ENCODE peak calls at places on chromosomes 1 and 21, in ten cellular contexts. One of them, this sample, is unnamed.

GRCh38 chr1:169918927-169919326 is 25.2 kb upstream of the SCYL3 start:
- DNase-seq in kidney glomerular epithelial cell: no peak
- DNase-seq in ecto neural progenitor cell: no peak
- DNase-seq in activated T-helper 1 cell treated with Interleukin-2 at 50 U/mL for 16 hours: no peak
- DNase-seq in COLO829: no peak
- DNase-seq in DMS153: no peak
- DNase-seq in activated T-cell treated with anti-CD3 and anti-CD28 coated beads for 24 hours: no peak
- DNase-seq in iPS-NIHi11: no peak
- DNase-seq in BE2C: no peak
- DNase-seq in lower lobe of right lung: no peak
- DNase-seq in this sample: no peak

GRCh38 chr21:16262109-16262508 is 532.3 kb downstream of the USP25 start:
- DNase-seq in kidney glomerular epithelial cell: no peak
- DNase-seq in ecto neural progenitor cell: no peak
- DNase-seq in activated T-helper 1 cell treated with Interleukin-2 at 50 U/mL for 16 hours: no peak
- DNase-seq in COLO829: peak; percentile 2
- DNase-seq in DMS153: no peak
- DNase-seq in activated T-cell treated with anti-CD3 and anti-CD28 coated beads for 24 hours: no peak
- DNase-seq in iPS-NIHi11: no peak
- DNase-seq in BE2C: no peak
- DNase-seq in lower lobe of right lung: no peak
- DNase-seq in this sample: no peak

GRCh38 chr1:2335721-2336475 is 55.5 kb downstream of the MORN1 start:
- DNase-seq in kidney glomerular epithelial cell: no peak
- DNase-seq in ecto neural progenitor cell: no peak
- DNase-seq in activated T-helper 1 cell treated with Interleukin-2 at 50 U/mL for 16 hours: no peak
- DNase-seq in COLO829: no peak
- DNase-seq in DMS153: no peak
- DNase-seq in activated T-cell treated with anti-CD3 and anti-CD28 coated beads for 24 hours: no peak
- DNase-seq in iPS-NIHi11: no peak
- DNase-seq in BE2C: peak; percentile 28
- DNase-seq in lower lobe of right lung: no peak
- DNase-seq in this sample: no peak

GRCh38 chr21:45115141-45115540 is 40.8 kb downstream of the ADARB1 start:
- DNase-seq in kidney glomerular epithelial cell: no peak
- DNase-seq in ecto neural progenitor cell: no peak
- DNase-seq in activated T-helper 1 cell treated with Interleukin-2 at 50 U/mL for 16 hours: no peak
- DNase-seq in COLO829: no peak
- DNase-seq in DMS153: no peak
- DNase-seq in activated T-cell treated with anti-CD3 and anti-CD28 coated beads for 24 hours: no peak
- DNase-seq in iPS-NIHi11: no peak
- DNase-seq in BE2C: no peak
- DNase-seq in lower lobe of right lung: no peak
- DNase-seq in this sample: no peak

GRCh38 chr21:42056468-42056867 is 14.6 kb upstream of the UMODL1 start:
- DNase-seq in kidney glomerular epithelial cell: no peak
- DNase-seq in ecto neural progenitor cell: no peak
- DNase-seq in activated T-helper 1 cell treated with Interleukin-2 at 50 U/mL for 16 hours: no peak
- DNase-seq in COLO829: no peak
- DNase-seq in DMS153: peak; percentile 29
- DNase-seq in activated T-cell treated with anti-CD3 and anti-CD28 coated beads for 24 hours: no peak
- DNase-seq in iPS-NIHi11: no peak
- DNase-seq in BE2C: no peak
- DNase-seq in lower lobe of right lung: no peak
- DNase-seq in this sample: no peak

GRCh38 chr21:38042246-38042645 is 126.0 kb upstream of the KCNJ6 start:
- DNase-seq in kidney glomerular epithelial cell: peak; percentile 60
- DNase-seq in ecto neural progenitor cell: no peak
- DNase-seq in activated T-helper 1 cell treated with Interleukin-2 at 50 U/mL for 16 hours: no peak
- DNase-seq in COLO829: no peak
- DNase-seq in DMS153: no peak
- DNase-seq in activated T-cell treated with anti-CD3 and anti-CD28 coated beads for 24 hours: no peak
- DNase-seq in iPS-NIHi11: no peak
- DNase-seq in BE2C: no peak
- DNase-seq in lower lobe of right lung: no peak
- DNase-seq in this sample: peak; percentile 85

GRCh38 chr1:225735252-225736149 is 42.1 kb upstream of the SRP9 start:
- DNase-seq in kidney glomerular epithelial cell: peak; percentile 99
- DNase-seq in ecto neural progenitor cell: no peak
- DNase-seq in activated T-helper 1 cell treated with Interleukin-2 at 50 U/mL for 16 hours: no peak
- DNase-seq in COLO829: no peak
- DNase-seq in DMS153: peak; percentile 30
- DNase-seq in activated T-cell treated with anti-CD3 and anti-CD28 coated beads for 24 hours: no peak
- DNase-seq in iPS-NIHi11: peak; percentile 28
- DNase-seq in BE2C: peak; percentile 72
- DNase-seq in lower lobe of right lung: peak; percentile 57
- DNase-seq in this sample: peak; percentile 99

GRCh38 chr1:214568328-214568727 is 16.9 kb upstream of the PTPN14 start:
- DNase-seq in kidney glomerular epithelial cell: no peak
- DNase-seq in ecto neural progenitor cell: no peak
- DNase-seq in activated T-helper 1 cell treated with Interleukin-2 at 50 U/mL for 16 hours: no peak
- DNase-seq in COLO829: no peak
- DNase-seq in DMS153: no peak
- DNase-seq in activated T-cell treated with anti-CD3 and anti-CD28 coated beads for 24 hours: no peak
- DNase-seq in iPS-NIHi11: no peak
- DNase-seq in BE2C: no peak
- DNase-seq in lower lobe of right lung: no peak
- DNase-seq in this sample: no peak

GRCh38 chr1:48688102-48688760 is 88.5 kb downstream of the BEND5 start:
- DNase-seq in kidney glomerular epithelial cell: no peak
- DNase-seq in ecto neural progenitor cell: no peak
- DNase-seq in activated T-helper 1 cell treated with Interleukin-2 at 50 U/mL for 16 hours: no peak
- DNase-seq in COLO829: no peak
- DNase-seq in DMS153: peak; percentile 19
- DNase-seq in activated T-cell treated with anti-CD3 and anti-CD28 coated beads for 24 hours: no peak
- DNase-seq in iPS-NIHi11: peak; percentile 62
- DNase-seq in BE2C: no peak
- DNase-seq in lower lobe of right lung: no peak
- DNase-seq in this sample: no peak

GRCh38 chr1:204694145-204694544 is 8.6 kb upstream of the LRRN2 start:
- DNase-seq in kidney glomerular epithelial cell: no peak
- DNase-seq in ecto neural progenitor cell: no peak
- DNase-seq in activated T-helper 1 cell treated with Interleukin-2 at 50 U/mL for 16 hours: no peak
- DNase-seq in COLO829: no peak
- DNase-seq in DMS153: no peak
- DNase-seq in activated T-cell treated with anti-CD3 and anti-CD28 coated beads for 24 hours: no peak
- DNase-seq in iPS-NIHi11: no peak
- DNase-seq in BE2C: no peak
- DNase-seq in lower lobe of right lung: no peak
- DNase-seq in this sample: no peak

GRCh38 chr1:221961532-221962292 is 219.8 kb upstream of the DUSP10 start:
- DNase-seq in kidney glomerular epithelial cell: peak; percentile 26
- DNase-seq in ecto neural progenitor cell: no peak
- DNase-seq in activated T-helper 1 cell treated with Interleukin-2 at 50 U/mL for 16 hours: no peak
- DNase-seq in COLO829: peak; percentile 88
- DNase-seq in DMS153: peak; percentile 30
- DNase-seq in activated T-cell treated with anti-CD3 and anti-CD28 coated beads for 24 hours: peak; percentile 37
- DNase-seq in iPS-NIHi11: no peak
- DNase-seq in BE2C: no peak
- DNase-seq in lower lobe of right lung: peak; percentile 46
- DNase-seq in this sample: peak; percentile 59

GRCh38 chr1:37262439-37263170 is 211.8 kb upstream of the ZC3H12A start:
- DNase-seq in kidney glomerular epithelial cell: no peak
- DNase-seq in ecto neural progenitor cell: no peak
- DNase-seq in activated T-helper 1 cell treated with Interleukin-2 at 50 U/mL for 16 hours: no peak
- DNase-seq in COLO829: no peak
- DNase-seq in DMS153: no peak
- DNase-seq in activated T-cell treated with anti-CD3 and anti-CD28 coated beads for 24 hours: no peak
- DNase-seq in iPS-NIHi11: no peak
- DNase-seq in BE2C: no peak
- DNase-seq in lower lobe of right lung: no peak
- DNase-seq in this sample: no peak

GRCh38 chr1:175564723-175565122 is 178.7 kb downstream of the TNR start:
- DNase-seq in kidney glomerular epithelial cell: no peak
- DNase-seq in ecto neural progenitor cell: no peak
- DNase-seq in activated T-helper 1 cell treated with Interleukin-2 at 50 U/mL for 16 hours: no peak
- DNase-seq in COLO829: no peak
- DNase-seq in DMS153: no peak
- DNase-seq in activated T-cell treated with anti-CD3 and anti-CD28 coated beads for 24 hours: no peak
- DNase-seq in iPS-NIHi11: no peak
- DNase-seq in BE2C: no peak
- DNase-seq in lower lobe of right lung: no peak
- DNase-seq in this sample: no peak

GRCh38 chr1:6033986-6034749 is 11.5 kb upstream of the KCNAB2 start:
- DNase-seq in kidney glomerular epithelial cell: peak; percentile 13
- DNase-seq in ecto neural progenitor cell: peak; percentile 83
- DNase-seq in activated T-helper 1 cell treated with Interleukin-2 at 50 U/mL for 16 hours: no peak
- DNase-seq in COLO829: no peak
- DNase-seq in DMS153: peak; percentile 18
- DNase-seq in activated T-cell treated with anti-CD3 and anti-CD28 coated beads for 24 hours: no peak
- DNase-seq in iPS-NIHi11: peak; percentile 88
- DNase-seq in BE2C: peak; percentile 67
- DNase-seq in lower lobe of right lung: peak; percentile 61
- DNase-seq in this sample: no peak

GRCh38 chr1:47532831-47533175 is 95.0 kb downstream of the FOXD2 start:
- DNase-seq in kidney glomerular epithelial cell: no peak
- DNase-seq in ecto neural progenitor cell: no peak
- DNase-seq in activated T-helper 1 cell treated with Interleukin-2 at 50 U/mL for 16 hours: no peak
- DNase-seq in COLO829: no peak
- DNase-seq in DMS153: no peak
- DNase-seq in activated T-cell treated with anti-CD3 and anti-CD28 coated beads for 24 hours: no peak
- DNase-seq in iPS-NIHi11: no peak
- DNase-seq in BE2C: no peak
- DNase-seq in lower lobe of right lung: no peak
- DNase-seq in this sample: no peak

GRCh38 chr1:17212487-17213121 is 7.7 kb downstream of the PADI1 start:
- DNase-seq in kidney glomerular epithelial cell: peak; percentile 59
- DNase-seq in ecto neural progenitor cell: no peak
- DNase-seq in activated T-helper 1 cell treated with Interleukin-2 at 50 U/mL for 16 hours: peak; percentile 33
- DNase-seq in COLO829: no peak
- DNase-seq in DMS153: peak; percentile 14
- DNase-seq in activated T-cell treated with anti-CD3 and anti-CD28 coated beads for 24 hours: peak; percentile 43
- DNase-seq in iPS-NIHi11: peak; percentile 73
- DNase-seq in BE2C: peak; percentile 14
- DNase-seq in lower lobe of right lung: peak; percentile 64
- DNase-seq in this sample: no peak

GRCh38 chr1:100622966-100623762 is 85.2 kb downstream of the GPR88 start:
- DNase-seq in kidney glomerular epithelial cell: peak; percentile 97
- DNase-seq in ecto neural progenitor cell: no peak
- DNase-seq in activated T-helper 1 cell treated with Interleukin-2 at 50 U/mL for 16 hours: no peak
- DNase-seq in COLO829: no peak
- DNase-seq in DMS153: no peak
- DNase-seq in activated T-cell treated with anti-CD3 and anti-CD28 coated beads for 24 hours: no peak
- DNase-seq in iPS-NIHi11: no peak
- DNase-seq in BE2C: no peak
- DNase-seq in lower lobe of right lung: no peak
- DNase-seq in this sample: peak; percentile 89

GRCh38 chr1:246364415-246364941 is 142.6 kb downstream of the SMYD3 start:
- DNase-seq in kidney glomerular epithelial cell: no peak
- DNase-seq in ecto neural progenitor cell: no peak
- DNase-seq in activated T-helper 1 cell treated with Interleukin-2 at 50 U/mL for 16 hours: no peak
- DNase-seq in COLO829: no peak
- DNase-seq in DMS153: peak; percentile 18
- DNase-seq in activated T-cell treated with anti-CD3 and anti-CD28 coated beads for 24 hours: no peak
- DNase-seq in iPS-NIHi11: no peak
- DNase-seq in BE2C: no peak
- DNase-seq in lower lobe of right lung: no peak
- DNase-seq in this sample: no peak

GRCh38 chr1:38370716-38371504 is 324.3 kb upstream of the POU3F1 start:
- DNase-seq in kidney glomerular epithelial cell: no peak
- DNase-seq in ecto neural progenitor cell: no peak
- DNase-seq in activated T-helper 1 cell treated with Interleukin-2 at 50 U/mL for 16 hours: no peak
- DNase-seq in COLO829: no peak
- DNase-seq in DMS153: no peak
- DNase-seq in activated T-cell treated with anti-CD3 and anti-CD28 coated beads for 24 hours: no peak
- DNase-seq in iPS-NIHi11: no peak
- DNase-seq in BE2C: no peak
- DNase-seq in lower lobe of right lung: no peak
- DNase-seq in this sample: no peak

GRCh38 chr1:172941456-172941855 is 109.3 kb downstream of the TNFSF18 start:
- DNase-seq in kidney glomerular epithelial cell: no peak
- DNase-seq in ecto neural progenitor cell: no peak
- DNase-seq in activated T-helper 1 cell treated with Interleukin-2 at 50 U/mL for 16 hours: no peak
- DNase-seq in COLO829: no peak
- DNase-seq in DMS153: no peak
- DNase-seq in activated T-cell treated with anti-CD3 and anti-CD28 coated beads for 24 hours: no peak
- DNase-seq in iPS-NIHi11: no peak
- DNase-seq in BE2C: no peak
- DNase-seq in lower lobe of right lung: no peak
- DNase-seq in this sample: no peak

GRCh38 chr1:109890115-109890953 is 20.3 kb upstream of the CSF1 start:
- DNase-seq in kidney glomerular epithelial cell: no peak
- DNase-seq in ecto neural progenitor cell: no peak
- DNase-seq in activated T-helper 1 cell treated with Interleukin-2 at 50 U/mL for 16 hours: no peak
- DNase-seq in COLO829: no peak
- DNase-seq in DMS153: no peak
- DNase-seq in activated T-cell treated with anti-CD3 and anti-CD28 coated beads for 24 hours: peak; percentile 55
- DNase-seq in iPS-NIHi11: no peak
- DNase-seq in BE2C: no peak
- DNase-seq in lower lobe of right lung: no peak
- DNase-seq in this sample: no peak

GRCh38 chr1:15431571-15431948 is 6.7 kb upstream of the CTRC start:
- DNase-seq in kidney glomerular epithelial cell: no peak
- DNase-seq in ecto neural progenitor cell: no peak
- DNase-seq in activated T-helper 1 cell treated with Interleukin-2 at 50 U/mL for 16 hours: no peak
- DNase-seq in COLO829: no peak
- DNase-seq in DMS153: no peak
- DNase-seq in activated T-cell treated with anti-CD3 and anti-CD28 coated beads for 24 hours: no peak
- DNase-seq in iPS-NIHi11: no peak
- DNase-seq in BE2C: no peak
- DNase-seq in lower lobe of right lung: no peak
- DNase-seq in this sample: no peak

GRCh38 chr1:244052728-244053312 is 1.7 kb downstream of the ZBTB18 start:
- DNase-seq in kidney glomerular epithelial cell: no peak
- DNase-seq in ecto neural progenitor cell: no peak
- DNase-seq in activated T-helper 1 cell treated with Interleukin-2 at 50 U/mL for 16 hours: no peak
- DNase-seq in COLO829: no peak
- DNase-seq in DMS153: no peak
- DNase-seq in activated T-cell treated with anti-CD3 and anti-CD28 coated beads for 24 hours: no peak
- DNase-seq in iPS-NIHi11: no peak
- DNase-seq in BE2C: no peak
- DNase-seq in lower lobe of right lung: no peak
- DNase-seq in this sample: no peak

GRCh38 chr1:207838156-207839082 is 72.5 kb downstream of the CD34 start:
- DNase-seq in kidney glomerular epithelial cell: no peak
- DNase-seq in ecto neural progenitor cell: no peak
- DNase-seq in activated T-helper 1 cell treated with Interleukin-2 at 50 U/mL for 16 hours: no peak
- DNase-seq in COLO829: no peak
- DNase-seq in DMS153: peak; percentile 56
- DNase-seq in activated T-cell treated with anti-CD3 and anti-CD28 coated beads for 24 hours: no peak
- DNase-seq in iPS-NIHi11: no peak
- DNase-seq in BE2C: no peak
- DNase-seq in lower lobe of right lung: no peak
- DNase-seq in this sample: no peak

GRCh38 chr1:59143824-59144223 is 153.1 kb upstream of the FGGY start:
- DNase-seq in kidney glomerular epithelial cell: peak; percentile 72
- DNase-seq in ecto neural progenitor cell: no peak
- DNase-seq in activated T-helper 1 cell treated with Interleukin-2 at 50 U/mL for 16 hours: no peak
- DNase-seq in COLO829: no peak
- DNase-seq in DMS153: no peak
- DNase-seq in activated T-cell treated with anti-CD3 and anti-CD28 coated beads for 24 hours: no peak
- DNase-seq in iPS-NIHi11: peak; percentile 37
- DNase-seq in BE2C: no peak
- DNase-seq in lower lobe of right lung: no peak
- DNase-seq in this sample: peak; percentile 51

GRCh38 chr1:86502721-86503430 is 34.1 kb downstream of the CLCA1 start:
- DNase-seq in kidney glomerular epithelial cell: peak; percentile 55
- DNase-seq in ecto neural progenitor cell: peak; percentile 56
- DNase-seq in activated T-helper 1 cell treated with Interleukin-2 at 50 U/mL for 16 hours: no peak
- DNase-seq in COLO829: no peak
- DNase-seq in DMS153: peak; percentile 28
- DNase-seq in activated T-cell treated with anti-CD3 and anti-CD28 coated beads for 24 hours: no peak
- DNase-seq in iPS-NIHi11: peak; percentile 12
- DNase-seq in BE2C: no peak
- DNase-seq in lower lobe of right lung: no peak
- DNase-seq in this sample: no peak

GRCh38 chr1:100941098-100941527 is 45.2 kb downstream of the SLC30A7 start:
- DNase-seq in kidney glomerular epithelial cell: no peak
- DNase-seq in ecto neural progenitor cell: no peak
- DNase-seq in activated T-helper 1 cell treated with Interleukin-2 at 50 U/mL for 16 hours: no peak
- DNase-seq in COLO829: no peak
- DNase-seq in DMS153: no peak
- DNase-seq in activated T-cell treated with anti-CD3 and anti-CD28 coated beads for 24 hours: peak; percentile 15
- DNase-seq in iPS-NIHi11: no peak
- DNase-seq in BE2C: no peak
- DNase-seq in lower lobe of right lung: no peak
- DNase-seq in this sample: no peak

GRCh38 chr1:242240061-242240460 is 241.2 kb upstream of the MAP1LC3C start:
- DNase-seq in kidney glomerular epithelial cell: peak; percentile 89
- DNase-seq in ecto neural progenitor cell: no peak
- DNase-seq in activated T-helper 1 cell treated with Interleukin-2 at 50 U/mL for 16 hours: no peak
- DNase-seq in COLO829: no peak
- DNase-seq in DMS153: peak; percentile 26
- DNase-seq in activated T-cell treated with anti-CD3 and anti-CD28 coated beads for 24 hours: no peak
- DNase-seq in iPS-NIHi11: no peak
- DNase-seq in BE2C: peak; percentile 34
- DNase-seq in lower lobe of right lung: no peak
- DNase-seq in this sample: peak; percentile 51

This sample was measured in kidney epithelial cell.